ENCODE peak calls at places on chromosomes 16 and 17, in ten cellular contexts. E is upper lobe of right lung; S is tibial artery; U is heart right ventricle; H is Panc1; B is effector memory CD4-positive, alpha-beta T cell; C is IMR-90; I is right atrium auricular region; J is left ventricle myocardium inferior; Y is thoracic aorta. K is an unnamed sample. For H3K4me1 and H3K27me3, the result is how much of the 10 kb centered on the place peaks cover.

GRCh38 chr17:10156579-10157488 is 41.6 kb downstream of the GAS7 start:
- DNase-seq in U (peak), S (peak), I (peak), H (no peak), B (no peak), E (peak), Y (no peak), C (no peak), J (peak), K (peak)

GRCh38 chr17:3558603-3559269 is 1.1 kb upstream of the TRPV3 start:
- DNase-seq in C (peak), E (no peak), U (no peak), S (no peak), Y (no peak), H (no peak), B (peak), I (no peak), J (no peak), K (peak)

GRCh38 chr17:44906987-44907681 is 7.9 kb upstream of the EFTUD2 start:
- DNase-seq in I (no peak), E (no peak), J (no peak), C (peak), U (no peak), B (no peak), S (no peak), H (no peak), Y (no peak), K (peak)

GRCh38 chr17:57407287-57408063 is 151.2 kb downstream of the MSI2 start:
- DNase-seq in H (no peak), S (no peak), B (no peak), I (no peak), E (no peak), Y (no peak), C (no peak), U (no peak), J (no peak), K (no peak)

GRCh38 chr16:86477642-86478041 is 32.7 kb upstream of the FOXF1 start:
- DNase-seq in B (no peak), Y (no peak), J (no peak), S (no peak), C (peak), U (no peak), H (no peak), I (no peak), E (no peak), K (no peak)

GRCh38 chr16:918741-919657 is 51.8 kb downstream of the LMF1 start:
- DNase-seq in B (no peak), Y (no peak), H (no peak), C (no peak), E (no peak), U (no peak), I (no peak), S (no peak), J (no peak), K (peak)

GRCh38 chr17:64343833-64344637 is 46.6 kb downstream of the PECAM1 start:
- DNase-seq in Y (no peak), J (peak), C (peak), E (peak), S (peak), U (peak), I (peak), B (no peak), H (no peak), K (peak)

GRCh38 chr16:47016700-47017133 is 43.2 kb upstream of the DNAJA2 start:
- DNase-seq in C (no peak), E (no peak), Y (no peak), B (no peak), U (no peak), I (no peak), J (no peak), H (no peak), S (no peak), K (no peak)

GRCh38 chr17:41265078-41265477 is at the start of gene KRTAP9-6:
- DNase-seq in B (no peak), Y (no peak), U (no peak), I (no peak), H (no peak), S (no peak), C (no peak), J (no peak), E (no peak), K (no peak)

GRCh38 chr17:4559851-4560820 is at the start of gene GGT6:
- DNase-seq in E (peak), B (no peak), I (no peak), U (no peak), Y (no peak), C (no peak), S (no peak), H (no peak), J (no peak), K (peak)

GRCh38 chr17:77808663-77809425 is 149.7 kb upstream of the TNRC6C start:
- DNase-seq in Y (no peak), S (no peak), B (no peak), U (no peak), H (no peak), J (no peak), I (no peak), C (no peak), E (no peak), K (peak)

GRCh38 chr16:79286646-79287423 is 313.7 kb downstream of the MAF start:
- DNase-seq in E (peak), Y (no peak), I (no peak), J (peak), C (no peak), S (peak), H (no peak), B (no peak), U (peak), K (peak)

GRCh38 chr17:32483451-32484019 is 3.3 kb upstream of the CDK5R1 start:
- DNase-seq in I (peak), H (peak), U (peak), B (no peak), C (peak), E (peak), Y (no peak), S (peak), J (peak), K (peak)

GRCh38 chr17:12097326-12097725 is 76.6 kb downstream of the MAP2K4 start:
- DNase-seq in S (no peak), B (no peak), J (no peak), E (no peak), U (no peak), H (no peak), C (no peak), Y (no peak), I (no peak), K (no peak)

GRCh38 chr17:55266051-55266957 is 1.5 kb downstream of the HLF start:
- DNase-seq in J (no peak), H (no peak), E (peak), C (no peak), Y (no peak), S (no peak), B (peak), U (no peak), I (no peak), K (peak)

GRCh38 chr17:55264640-55265298 is at the start of gene HLF:
- DNase-seq in I (peak), E (peak), C (peak), H (no peak), B (peak), U (peak), Y (no peak), J (peak), S (peak), K (peak)

GRCh38 chr17:55264273-55264639 is 504 bp upstream of the HLF start:
- DNase-seq in B (no peak), J (no peak), I (no peak), H (no peak), E (no peak), U (no peak), S (no peak), Y (no peak), C (no peak), K (peak)

GRCh38 chr17:55266958-55267688 is 2.4 kb downstream of the HLF start:
- DNase-seq in U (no peak), I (no peak), J (no peak), H (no peak), B (no peak), Y (no peak), S (no peak), E (no peak), C (no peak), K (no peak)

GRCh38 chr17:55265434-55266021 is 768 bp downstream of the HLF start:
- DNase-seq in H (no peak), J (no peak), C (no peak), B (peak), E (peak), S (peak), I (no peak), U (peak), Y (no peak), K (peak)
- H3K27ac ChIP-seq in H (no peak), J (peak), C (no peak), B (peak), E (peak), S (peak), I (peak), U (peak), Y (peak), K (peak)

GRCh38 chr16:58236831-58237230 is 38.9 kb upstream of the CSNK2A2 start:
- DNase-seq in U (no peak), B (no peak), J (no peak), S (no peak), H (no peak), C (no peak), Y (no peak), I (no peak), E (no peak), K (no peak)
- H3K4me1 ChIP-seq in U (under half), B (under half), J (under half), S (under half), H (under half), C (under half), Y (under half), I (under half), E (under half), K (under half)

GRCh38 chr17:81371910-81372760 is 23.1 kb upstream of the BAHCC1 start:
- DNase-seq in C (peak), H (no peak), J (peak), B (no peak), Y (no peak), E (no peak), U (peak), I (no peak), S (no peak), K (peak)
- H3K27me3 ChIP-seq in C (under half), H (under half), J (under half), B (under half), Y (under half), E (under half), U (under half), I (under half), S (under half), K (under half)

GRCh38 chr17:38746004-38746892 is 1.9 kb downstream of the PCGF2 start:
- DNase-seq in H (no peak), B (no peak), E (no peak), C (no peak), J (no peak), U (no peak), Y (no peak), S (no peak), I (no peak), K (no peak)

GRCh38 chr17:38747385-38748328 is 479 bp downstream of the PCGF2 start:
- DNase-seq in C (no peak), I (no peak), S (no peak), U (peak), H (no peak), B (no peak), J (peak), Y (no peak), E (peak), K (no peak)

GRCh38 chr17:38745545-38745944 is 2.6 kb downstream of the PCGF2 start:
- DNase-seq in S (no peak), Y (no peak), J (no peak), I (no peak), U (no peak), B (no peak), C (no peak), H (no peak), E (no peak), K (no peak)

GRCh38 chr17:38748329-38749221 is at the start of gene PCGF2:
- DNase-seq in J (peak), C (peak), S (peak), E (peak), H (no peak), U (peak), I (peak), Y (peak), B (no peak), K (peak)

DNA sequence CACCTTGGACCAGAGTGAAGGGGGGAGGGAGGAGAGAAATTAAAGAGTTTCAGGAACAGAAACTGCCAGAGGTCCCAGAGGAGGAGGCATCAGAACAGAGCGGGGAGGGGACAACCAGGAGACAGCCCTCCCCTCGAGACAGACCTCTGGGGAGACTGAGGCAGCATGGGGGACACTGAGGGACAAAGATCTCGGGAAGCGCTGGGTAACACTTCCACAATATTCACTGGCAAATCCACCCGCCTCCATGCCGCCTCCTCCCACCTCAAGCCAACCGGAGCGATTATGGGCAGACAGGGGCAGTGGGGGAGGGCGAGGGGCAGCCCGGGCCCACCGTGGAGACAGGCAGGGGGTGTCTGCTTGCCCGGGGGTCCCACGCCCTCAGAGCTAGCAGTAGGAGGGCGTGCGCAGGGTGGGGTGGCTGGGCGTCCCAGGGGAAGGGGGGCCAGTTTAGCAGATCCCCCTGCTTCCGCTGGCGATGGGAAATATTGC is 1.2 kb downstream of the PCGF2 start:
- DNase-seq in Y (no peak), I (no peak), H (no peak), B (no peak), J (no peak), S (no peak), C (no peak), E (no peak), U (no peak), K (no peak)
- H3K27ac ChIP-seq in Y (peak), I (peak), H (peak), B (no peak), J (peak), S (peak), C (peak), E (peak), U (peak), K (no peak)

GRCh38 chr16:28293589-28293935 is 1.2 kb downstream of the SBK1 start:
- DNase-seq in U (no peak), S (no peak), C (no peak), E (no peak), J (no peak), Y (no peak), I (no peak), H (no peak), B (no peak), K (no peak)

GRCh38 chr16:28289939-28290862 is 2.1 kb upstream of the SBK1 start:
- DNase-seq in Y (no peak), U (no peak), H (no peak), C (no peak), J (no peak), I (no peak), S (no peak), E (no peak), B (no peak), K (no peak)

GRCh38 chr16:28292731-28293588 is 635 bp downstream of the SBK1 start:
- DNase-seq in U (no peak), C (no peak), B (no peak), J (no peak), I (no peak), S (no peak), E (peak), Y (no peak), H (no peak), K (peak)

GRCh38 chr16:28294201-28294600 is 1.9 kb downstream of the SBK1 start:
- DNase-seq in S (no peak), E (no peak), J (no peak), I (no peak), B (no peak), C (no peak), Y (no peak), H (no peak), U (no peak), K (no peak)

GRCh38 chr16:28291651-28292626 is at the start of gene SBK1:
- DNase-seq in U (peak), I (no peak), J (peak), S (peak), Y (no peak), C (peak), B (peak), E (peak), H (peak), K (peak)
- H3K4me1 ChIP-seq in U (under half), I (under half), J (under half), S (under half), Y (under half), C (under half), B (under half), E (under half), H (under half), K (under half)

GRCh38 chr17:39600469-39601009 is 7.2 kb downstream of the NEUROD2 start:
- DNase-seq in J (no peak), S (no peak), H (no peak), E (no peak), C (no peak), Y (no peak), U (no peak), I (no peak), B (no peak), K (no peak)
- H3K27me3 ChIP-seq in J (half or more), S (under half), H (under half), E (half or more), C (half or more), Y (half or more), U (half or more), I (half or more), B (half or more), K (half or more)

GRCh38 chr16:81651758-81652718 is 127.1 kb upstream of the PLCG2 start:
- DNase-seq in E (no peak), C (no peak), S (no peak), J (no peak), H (no peak), I (no peak), B (no peak), Y (no peak), U (no peak), K (no peak)
- H3K27ac ChIP-seq in E (no peak), C (peak), S (peak), J (peak), H (no peak), I (peak), B (no peak), Y (no peak), U (no peak), K (peak)

GRCh38 chr16:81175325-81175891 is 63.1 kb upstream of the BCO1 start:
- DNase-seq in B (no peak), C (peak), Y (no peak), S (no peak), H (no peak), J (no peak), E (no peak), U (no peak), I (no peak), K (no peak)
- H3K4me1 ChIP-seq in B (under half), C (under half), Y (under half), S (under half), H (under half), J (under half), E (under half), U (under half), I (under half), K (under half)

DNA sequence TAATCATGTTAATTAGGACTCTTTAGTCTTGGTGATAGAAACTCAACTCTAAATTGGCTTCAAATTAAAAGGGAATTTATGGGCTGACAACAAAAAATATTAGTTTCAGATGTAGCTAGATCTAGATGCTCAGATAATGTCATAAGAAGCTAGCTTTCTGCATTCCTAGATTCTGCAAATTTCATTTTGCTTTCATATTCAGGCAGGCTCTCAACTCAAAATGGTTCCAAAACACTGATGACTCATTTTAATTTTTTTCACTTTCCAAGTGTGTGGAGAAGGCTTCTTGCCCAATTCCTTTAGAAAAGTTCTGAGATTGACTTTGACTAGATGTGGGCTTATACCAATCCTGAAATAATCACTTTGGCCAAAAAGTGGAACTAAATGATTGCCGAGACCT is 236.7 kb upstream of the GOT2 start:
- DNase-seq in B (no peak), U (no peak), S (no peak), Y (no peak), I (no peak), E (no peak), H (no peak), C (no peak), J (no peak), K (no peak)
- H3K27me3 ChIP-seq in B (under half), U (under half), S (under half), Y (under half), I (under half), E (under half), H (under half), C (under half), J (under half), K (under half)